ENCODE peak calls at places on chromosomes 13 and 19, in five cellular contexts. One of them, this sample, is unnamed.

GRCh38 chr19:45972081-45972943 is 1.4 kb downstream of the NOVA2 start:
- DNase-seq in RWPE2: no peak
- DNase-seq in PC-9: no peak
- DNase-seq in left lung: no peak
- DNase-seq in upper lobe of right lung: no peak
- DNase-seq in this sample: no peak

GRCh38 chr13:98089246-98089645 is 53.6 kb upstream of the FARP1 start:
- DNase-seq in PC-9: no peak
- DNase-seq in left lung: no peak
- DNase-seq in upper lobe of right lung: no peak
- DNase-seq in RWPE2: no peak
- DNase-seq in this sample: no peak

GRCh38 chr19:10826846-10827245 is 9.2 kb downstream of the TMED1 start:
- DNase-seq in left lung: no peak
- DNase-seq in upper lobe of right lung: no peak
- DNase-seq in RWPE2: no peak
- DNase-seq in PC-9: no peak
- DNase-seq in this sample: no peak

GRCh38 chr13:27276188-27276587 is 5.6 kb downstream of the RASL11A start:
- DNase-seq in upper lobe of right lung: no peak
- DNase-seq in left lung: no peak
- DNase-seq in PC-9: no peak
- DNase-seq in RWPE2: no peak
- DNase-seq in this sample: no peak

GRCh38 chr19:54478677-54479266 is 5.7 kb upstream of the CDC42EP5 start:
- DNase-seq in RWPE2: no peak
- DNase-seq in upper lobe of right lung: no peak
- DNase-seq in left lung: no peak
- DNase-seq in PC-9: peak; percentile 35
- DNase-seq in this sample: peak; percentile 81

GRCh38 chr13:90232291-90232690 is 1115.2 kb upstream of the MIR17HG start:
- DNase-seq in upper lobe of right lung: no peak
- DNase-seq in PC-9: no peak
- DNase-seq in left lung: no peak
- DNase-seq in RWPE2: no peak
- DNase-seq in this sample: no peak

GRCh38 chr13:24619302-24619701 is 60.9 kb upstream of the ATP12A start:
- DNase-seq in upper lobe of right lung: no peak
- DNase-seq in PC-9: no peak
- DNase-seq in RWPE2: no peak
- DNase-seq in left lung: no peak
- DNase-seq in this sample: no peak

GRCh38 chr13:44148159-44148929 is 225.3 kb upstream of the SERP2 start:
- DNase-seq in left lung: no peak
- DNase-seq in RWPE2: no peak
- DNase-seq in PC-9: no peak
- DNase-seq in upper lobe of right lung: no peak
- DNase-seq in this sample: no peak

GRCh38 chr13:73429691-73430090 is 370.9 kb downstream of the KLF5 start:
- DNase-seq in left lung: no peak
- DNase-seq in RWPE2: no peak
- DNase-seq in upper lobe of right lung: no peak
- DNase-seq in PC-9: peak; percentile 77
- DNase-seq in this sample: no peak

GRCh38 chr13:93724187-93724586 is 497.6 kb downstream of the GPC6 start:
- DNase-seq in left lung: no peak
- DNase-seq in RWPE2: no peak
- DNase-seq in PC-9: no peak
- DNase-seq in upper lobe of right lung: no peak
- DNase-seq in this sample: no peak

GRCh38 chr13:104171132-104171531 is 1104.9 kb upstream of the SLC10A2 start:
- DNase-seq in left lung: no peak
- DNase-seq in upper lobe of right lung: no peak
- DNase-seq in PC-9: no peak
- DNase-seq in RWPE2: no peak
- DNase-seq in this sample: no peak

GRCh38 chr19:4584670-4585460 is 25.4 kb upstream of the SEMA6B start:
- DNase-seq in left lung: no peak
- DNase-seq in upper lobe of right lung: no peak
- DNase-seq in PC-9: no peak
- DNase-seq in RWPE2: no peak
- DNase-seq in this sample: peak; percentile 94

GRCh38 chr19:51706885-51707284 is 13.8 kb downstream of the SPACA6 start:
- DNase-seq in upper lobe of right lung: no peak
- DNase-seq in RWPE2: no peak
- DNase-seq in left lung: no peak
- DNase-seq in PC-9: no peak
- DNase-seq in this sample: no peak

GRCh38 chr13:96822900-96823299 is 171.4 kb downstream of the OXGR1 start:
- DNase-seq in left lung: no peak
- DNase-seq in RWPE2: no peak
- DNase-seq in PC-9: no peak
- DNase-seq in upper lobe of right lung: no peak
- DNase-seq in this sample: peak; percentile 45

GRCh38 chr19:35090160-35090794 is 25.3 kb upstream of the FXYD3 start:
- DNase-seq in PC-9: no peak
- DNase-seq in RWPE2: no peak
- DNase-seq in left lung: no peak
- DNase-seq in upper lobe of right lung: peak; percentile 72
- DNase-seq in this sample: peak; percentile 94

GRCh38 chr13:74511523-74511922 is 377.3 kb upstream of the KLF12 start:
- DNase-seq in left lung: no peak
- DNase-seq in PC-9: no peak
- DNase-seq in RWPE2: no peak
- DNase-seq in upper lobe of right lung: no peak
- DNase-seq in this sample: no peak

GRCh38 chr19:47315125-47315821 is 5.6 kb downstream of the C5AR1 start:
- DNase-seq in upper lobe of right lung: peak; percentile 80
- DNase-seq in PC-9: peak; percentile 98
- DNase-seq in left lung: peak; percentile 91
- DNase-seq in RWPE2: peak; percentile 88
- DNase-seq in this sample: peak; percentile 53

GRCh38 chr13:31594056-31594455 is 145.3 kb upstream of the RXFP2 start:
- DNase-seq in RWPE2: no peak
- DNase-seq in PC-9: no peak
- DNase-seq in upper lobe of right lung: no peak
- DNase-seq in left lung: no peak
- DNase-seq in this sample: no peak

GRCh38 chr13:114161644-114162532 is 17.2 kb upstream of the CFAP97D2 start:
- DNase-seq in upper lobe of right lung: peak; percentile 84
- DNase-seq in PC-9: no peak
- DNase-seq in RWPE2: peak; percentile 27
- DNase-seq in left lung: peak; percentile 82
- DNase-seq in this sample: peak; percentile 60

GRCh38 chr19:54081032-54081431 is at the start of gene TARM1:
- DNase-seq in upper lobe of right lung: no peak
- DNase-seq in left lung: no peak
- DNase-seq in PC-9: no peak
- DNase-seq in RWPE2: no peak
- DNase-seq in this sample: no peak

GRCh38 chr19:8311461-8312260 is 3.5 kb upstream of the CD320 start:
- DNase-seq in left lung: peak; percentile 26
- DNase-seq in RWPE2: peak; percentile 33
- DNase-seq in upper lobe of right lung: peak; percentile 67
- DNase-seq in PC-9: peak; percentile 74
- DNase-seq in this sample: no peak

GRCh38 chr13:101986316-101986715 is 415.5 kb downstream of the FGF14 start:
- DNase-seq in upper lobe of right lung: no peak
- DNase-seq in RWPE2: no peak
- DNase-seq in PC-9: peak; percentile 22
- DNase-seq in left lung: no peak
- DNase-seq in this sample: no peak

GRCh38 chr13:72384186-72384823 is 343.1 kb downstream of the MZT1 start:
- DNase-seq in PC-9: no peak
- DNase-seq in RWPE2: no peak
- DNase-seq in upper lobe of right lung: no peak
- DNase-seq in left lung: no peak
- DNase-seq in this sample: no peak

GRCh38 chr13:72383646-72384045 is 343.8 kb downstream of the MZT1 start:
- DNase-seq in PC-9: no peak
- DNase-seq in RWPE2: no peak
- DNase-seq in upper lobe of right lung: no peak
- DNase-seq in left lung: no peak
- DNase-seq in this sample: no peak

GRCh38 chr13:72384879-72385278 is 342.6 kb downstream of the MZT1 start:
- DNase-seq in PC-9: no peak
- DNase-seq in upper lobe of right lung: no peak
- DNase-seq in RWPE2: no peak
- DNase-seq in left lung: no peak
- DNase-seq in this sample: no peak

GRCh38 chr13:72379581-72379980 is 347.8 kb downstream of the MZT1 start:
- DNase-seq in upper lobe of right lung: no peak
- DNase-seq in PC-9: no peak
- DNase-seq in RWPE2: no peak
- DNase-seq in left lung: no peak
- DNase-seq in this sample: no peak
- H3K4me3 ChIP-seq in upper lobe of right lung: no peak overlapping the region
- H3K4me3 ChIP-seq in PC-9: no peak overlapping the region
- H3K4me3 ChIP-seq in RWPE2: no peak overlapping the region
- H3K4me3 ChIP-seq in left lung: no peak overlapping the region
- H3K4me3 ChIP-seq in this sample: no peak overlapping the region

GRCh38 chr19:16180611-16181010 is 4.6 kb upstream of the FAM32A start:
- DNase-seq in RWPE2: no peak
- DNase-seq in upper lobe of right lung: no peak
- DNase-seq in left lung: no peak
- DNase-seq in PC-9: peak; percentile 83
- DNase-seq in this sample: no peak

GRCh38 chr19:16170134-16170533 is 3.2 kb downstream of the CIB3 start:
- DNase-seq in PC-9: no peak
- DNase-seq in upper lobe of right lung: no peak
- DNase-seq in left lung: no peak
- DNase-seq in RWPE2: no peak
- DNase-seq in this sample: no peak

DNA sequence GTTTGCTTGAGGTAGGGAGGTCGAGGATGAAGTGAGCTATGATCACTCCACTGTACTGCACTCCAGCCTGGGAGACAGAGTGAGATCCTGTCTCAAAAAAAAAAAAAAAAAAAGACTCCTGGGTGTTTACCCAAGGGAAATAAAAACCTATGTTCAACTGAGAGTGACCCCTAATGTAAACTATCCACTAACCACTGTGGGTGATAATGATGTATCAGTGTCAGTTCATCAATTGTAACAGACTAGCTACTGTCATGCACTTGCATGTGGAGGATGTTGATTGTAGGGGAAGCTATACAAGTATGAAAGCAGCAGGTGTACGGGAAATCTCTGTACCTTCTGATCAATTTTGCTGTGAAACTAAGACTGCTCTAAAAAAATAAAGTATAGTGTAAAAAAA is 2.6 kb upstream of the CIB3 start:
- DNase-seq in left lung: no peak
- DNase-seq in upper lobe of right lung: no peak
- DNase-seq in PC-9: peak; percentile 29
- DNase-seq in RWPE2: no peak
- DNase-seq in this sample: no peak
- H3K27me3 ChIP-seq in left lung: peaks cover 3% of the 10 kb centered on the region
- H3K27me3 ChIP-seq in upper lobe of right lung: no peaks in the 10 kb centered on the region
- H3K27me3 ChIP-seq in PC-9: no peaks in the 10 kb centered on the region
- H3K27me3 ChIP-seq in RWPE2: no peaks in the 10 kb centered on the region
- H3K27me3 ChIP-seq in this sample: no peaks in the 10 kb centered on the region

DNA sequence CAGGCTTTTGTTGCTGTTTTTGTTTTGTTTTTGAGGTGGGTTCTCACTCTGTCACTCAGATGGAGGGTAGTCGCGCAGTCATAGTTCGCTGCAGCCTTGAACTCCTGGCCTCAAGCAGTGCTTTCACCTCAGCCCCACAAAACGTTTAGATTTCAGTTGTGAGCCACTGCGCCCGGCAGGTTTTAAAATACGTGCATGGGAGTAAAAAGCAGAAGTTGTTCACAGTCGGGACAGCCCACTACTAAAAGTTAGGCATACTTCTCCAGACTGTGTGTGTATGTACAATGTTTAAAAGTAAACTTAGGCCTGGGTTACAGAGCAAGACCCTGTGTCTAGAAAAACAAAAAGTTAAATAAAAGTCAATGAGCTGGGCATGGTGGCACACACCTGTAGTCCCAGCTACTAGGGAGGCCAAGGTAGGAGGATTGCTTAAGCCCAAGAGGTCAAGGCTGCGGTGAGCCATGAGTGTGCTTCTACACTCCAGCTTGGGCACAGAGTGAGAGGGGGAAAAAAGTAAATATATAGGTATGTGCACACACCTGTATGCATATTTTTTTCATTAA is 6.1 kb downstream of the SAFB start:
- DNase-seq in upper lobe of right lung: no peak
- DNase-seq in RWPE2: no peak
- DNase-seq in left lung: no peak
- DNase-seq in PC-9: no peak
- DNase-seq in this sample: no peak
- H3K36me3 ChIP-seq in upper lobe of right lung: peaks cover 48% of the 10 kb centered on the region
- H3K36me3 ChIP-seq in RWPE2: peaks cover 76% of the 10 kb centered on the region
- H3K36me3 ChIP-seq in left lung: no peaks in the 10 kb centered on the region
- H3K36me3 ChIP-seq in PC-9: peaks cover 13% of the 10 kb centered on the region
- H3K36me3 ChIP-seq in this sample: peaks cover 25% of the 10 kb centered on the region

GRCh38 chr13:50801087-50801931 is 42.2 kb downstream of the DLEU7 start:
- DNase-seq in RWPE2: no peak
- DNase-seq in left lung: peak; percentile 44
- DNase-seq in upper lobe of right lung: no peak
- DNase-seq in PC-9: no peak
- DNase-seq in this sample: peak; percentile 43
- H3K4me3 ChIP-seq in RWPE2: no peak overlapping the region
- H3K4me3 ChIP-seq in left lung: no peak overlapping the region
- H3K4me3 ChIP-seq in upper lobe of right lung: no peak overlapping the region
- H3K4me3 ChIP-seq in PC-9: no peak overlapping the region
- H3K4me3 ChIP-seq in this sample: no peak overlapping the region

DNA sequence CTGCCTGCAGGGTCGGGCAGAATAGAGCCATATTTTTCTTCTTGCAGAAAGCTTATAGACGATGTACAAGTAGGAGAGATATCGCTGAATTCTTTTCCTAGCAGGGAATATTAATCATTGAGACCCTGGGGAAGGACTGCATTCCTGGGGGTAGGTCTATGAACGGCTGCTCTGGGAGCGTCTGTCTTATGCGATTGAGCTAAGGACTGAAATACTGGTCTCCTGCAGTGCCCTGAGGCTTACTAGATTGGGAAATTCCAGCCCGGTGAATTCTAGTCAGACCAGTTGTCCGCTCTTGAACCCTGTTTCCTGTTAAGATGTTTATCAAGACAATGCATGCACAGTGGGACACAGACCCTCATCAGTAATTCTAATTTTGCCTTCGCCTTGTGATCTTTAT is 59.8 kb upstream of the UBAC2 start:
- DNase-seq in PC-9: no peak
- DNase-seq in left lung: no peak
- DNase-seq in upper lobe of right lung: no peak
- DNase-seq in RWPE2: no peak
- DNase-seq in this sample: no peak
- H3K27me3 ChIP-seq in PC-9: no peaks in the 10 kb centered on the region
- H3K27me3 ChIP-seq in left lung: peaks cover 94% of the 10 kb centered on the region
- H3K27me3 ChIP-seq in upper lobe of right lung: peaks cover 15% of the 10 kb centered on the region
- H3K27me3 ChIP-seq in RWPE2: no peaks in the 10 kb centered on the region
- H3K27me3 ChIP-seq in this sample: no peaks in the 10 kb centered on the region

GRCh38 chr19:16878181-16878965 is 10.4 kb upstream of the F2RL3 start:
- DNase-seq in left lung: no peak
- DNase-seq in upper lobe of right lung: no peak
- DNase-seq in RWPE2: no peak
- DNase-seq in PC-9: no peak
- DNase-seq in this sample: no peak
- H3K36me3 ChIP-seq in left lung: peaks cover 2% of the 10 kb centered on the region
- H3K36me3 ChIP-seq in upper lobe of right lung: peaks cover 48% of the 10 kb centered on the region
- H3K36me3 ChIP-seq in RWPE2: peaks cover 40% of the 10 kb centered on the region
- H3K36me3 ChIP-seq in PC-9: peaks cover 29% of the 10 kb centered on the region
- H3K36me3 ChIP-seq in this sample: peaks cover 20% of the 10 kb centered on the region